ENCODE peak calls at places on chromosomes 4 and X, in four cellular contexts. M is GM23338, Q is uterus, K is vagina. P is an unnamed sample.
A peak's percentile ranks its signal among the peaks of the same experiment; 100 is the strongest.

GRCh38 chr4:41418444-41418843 is 119.5 kb upstream of the LIMCH1 start:
- DNase-seq in K (no peak), Q (no peak), M (peak; percentile 51), P (no peak)

GRCh38 chr4:4533461-4534169 is 8.2 kb downstream of the STX18 start:
- DNase-seq in Q (no peak), M (no peak), K (no peak), P (peak; percentile 5)

GRCh38 chr4:85946821-85947220 is 413.0 kb downstream of the MAPK10 start:
- DNase-seq in K (no peak), Q (no peak), M (no peak), P (no peak)

GRCh38 chr4:94325835-94326234 is 16.8 kb downstream of the HPGDS start:
- DNase-seq in M (peak; percentile 17), K (no peak), Q (no peak), P (no peak)

GRCh38 chr4:16745009-16745408 is 153.4 kb downstream of the LDB2 start:
- DNase-seq in M (no peak), K (no peak), Q (peak; percentile 74), P (no peak)

GRCh38 chrX:132433551-132433950 is 55.3 kb downstream of the MBNL3 start:
- DNase-seq in M (no peak), K (no peak), Q (no peak), P (no peak)

GRCh38 chrX:150306002-150306401 is 57.1 kb upstream of the MAMLD1 start:
- DNase-seq in Q (no peak), M (no peak), K (peak; percentile 84), P (no peak)

GRCh38 chrX:108257556-108257955 is 166.0 kb downstream of the ATG4A start:
- DNase-seq in M (no peak), K (no peak), Q (no peak), P (no peak)

GRCh38 chr4:76624271-76624681 is 189.2 kb downstream of the SHROOM3 start:
- DNase-seq in Q (peak; percentile 52), K (no peak), M (peak; percentile 74), P (peak; percentile 50)

GRCh38 chr4:151744614-151745013 is 16.2 kb downstream of the GATB start:
- DNase-seq in M (peak; percentile 18), Q (peak; percentile 32), K (no peak), P (peak; percentile 95)

GRCh38 chr4:5963611-5964010 is 54.6 kb downstream of the C4orf50 start:
- DNase-seq in M (peak; percentile 49), Q (no peak), K (peak; percentile 52), P (no peak)

GRCh38 chr4:77818077-77818666 is 996 bp downstream of the CNOT6L start:
- DNase-seq in Q (peak; percentile 61), M (peak; percentile 74), K (no peak), P (peak; percentile 79)

GRCh38 chrX:154534526-154535322 is 11.9 kb downstream of the G6PD start:
- DNase-seq in M (peak; percentile 83), K (no peak), Q (peak; percentile 88), P (peak; percentile 25)

GRCh38 chr4:83358410-83358809 is 23.8 kb upstream of the HPSE start:
- DNase-seq in Q (no peak), M (no peak), K (no peak), P (peak; percentile 79)

GRCh38 chr4:174764105-174764729 is 64.8 kb downstream of the GLRA3 start:
- DNase-seq in M (peak; percentile 78), Q (no peak), K (no peak), P (peak; percentile 6)

GRCh38 chr4:2483237-2483636 is 14.3 kb downstream of the RNF4 start:
- DNase-seq in K (no peak), Q (no peak), M (no peak), P (no peak)

GRCh38 chr4:6586715-6587325 is 11.8 kb downstream of the MAN2B2 start:
- DNase-seq in Q (no peak), K (no peak), M (no peak), P (no peak)

GRCh38 chrX:153903991-153904957 is at the start of gene AVPR2:
- DNase-seq in K (no peak), Q (no peak), M (no peak), P (no peak)

GRCh38 chrX:129523076-129524055 is at the start of gene SMARCA1:
- DNase-seq in Q (peak; percentile 60), K (no peak), M (peak; percentile 62), P (no peak)

GRCh38 chr4:157978680-157979361 is 194.0 kb downstream of the GASK1B start:
- DNase-seq in Q (peak; percentile 78), K (no peak), M (peak; percentile 90), P (peak; percentile 38)

GRCh38 chr4:83757121-83757621 is 221.3 kb downstream of the GPAT3 start:
- DNase-seq in K (no peak), M (no peak), Q (no peak), P (peak; percentile 65)

GRCh38 chr4:79597266-79597665 is 189.2 kb upstream of the GK2 start:
- DNase-seq in M (no peak), Q (no peak), K (no peak), P (peak; percentile 68)

GRCh38 chr4:166816901-166817300 is 417.4 kb downstream of the SPOCK3 start:
- DNase-seq in M (no peak), Q (no peak), K (no peak), P (peak; percentile 68)

GRCh38 chr4:177810210-177810609 is 368.0 kb upstream of the AGA start:
- DNase-seq in K (no peak), Q (no peak), M (no peak), P (no peak)

GRCh38 chrX:107117993-107118321 is 665 bp downstream of the RBM41 start:
- DNase-seq in Q (no peak), K (no peak), M (no peak), P (no peak)

GRCh38 chrX:11787564-11787963 is 29.5 kb downstream of the MSL3 start:
- DNase-seq in K (no peak), M (peak; percentile 89), Q (peak; percentile 67), P (no peak)

GRCh38 chr4:116073051-116073450 is 959.6 kb upstream of the NDST4 start:
- DNase-seq in K (no peak), M (no peak), Q (no peak), P (no peak)

GRCh38 chrX:56248492-56248891 is 16.3 kb downstream of the KLF8 start:
- DNase-seq in Q (peak; percentile 46), K (no peak), M (peak; percentile 64), P (no peak)

GRCh38 chr4:13917010-13917409 is 289.5 kb upstream of the BOD1L1 start:
- DNase-seq in Q (no peak), K (no peak), M (no peak), P (no peak)

GRCh38 chr4:129929052-129929451 is 833.1 kb downstream of the C4orf33 start:
- DNase-seq in M (peak; percentile 70), K (no peak), Q (no peak), P (no peak)

GRCh38 chrX:115333446-115333845 is 43.9 kb downstream of the LUZP4 start:
- DNase-seq in M (no peak), Q (no peak), K (no peak), P (no peak)

GRCh38 chr4:3406021-3406420 is 35.7 kb upstream of the HGFAC start:
- DNase-seq in K (no peak), Q (no peak), M (no peak), P (no peak)

GRCh38 chrX:110346681-110347080 is 12.0 kb upstream of the RTL9 start:
- DNase-seq in M (peak; percentile 40), Q (no peak), K (no peak), P (no peak)

GRCh38 chrX:40709395-40709794 is 25.9 kb downstream of the MED14 start:
- DNase-seq in Q (no peak), K (no peak), M (no peak), P (no peak)

GRCh38 chr4:130257271-130257670 is 1161.3 kb downstream of the C4orf33 start:
- DNase-seq in M (no peak), Q (no peak), K (no peak), P (peak; percentile 95)

GRCh38 chr4:147848634-147849033 is 116.7 kb downstream of the ARHGAP10 start:
- DNase-seq in Q (no peak), M (no peak), K (no peak), P (no peak)

GRCh38 chr4:70671091-70671490 is 4.8 kb upstream of the JCHAIN start:
- DNase-seq in Q (no peak), M (no peak), K (no peak), P (no peak)

GRCh38 chrX:2699959-2700358 is 8.9 kb downstream of the CD99 start:
- DNase-seq in K (no peak), M (no peak), Q (no peak), P (no peak)
- H3K27ac ChIP-seq in K (no peak overlapping the region), M (no peak overlapping the region), Q (no peak overlapping the region), P (no peak overlapping the region)

GRCh38 chr4:40307627-40308497 is 27.3 kb upstream of the CHRNA9 start:
- DNase-seq in Q (no peak), M (peak; percentile 37), K (no peak), P (no peak)

GRCh38 chr4:40305329-40306193 is 29.6 kb upstream of the CHRNA9 start:
- DNase-seq in K (no peak), M (no peak), Q (no peak), P (no peak)

GRCh38 chr4:40306991-40307390 is 28.1 kb upstream of the CHRNA9 start:
- DNase-seq in K (no peak), Q (no peak), M (no peak), P (no peak)

GRCh38 chr4:40308528-40309122 is 26.5 kb upstream of the CHRNA9 start:
- DNase-seq in Q (no peak), K (no peak), M (peak; percentile 75), P (no peak)

DNA sequence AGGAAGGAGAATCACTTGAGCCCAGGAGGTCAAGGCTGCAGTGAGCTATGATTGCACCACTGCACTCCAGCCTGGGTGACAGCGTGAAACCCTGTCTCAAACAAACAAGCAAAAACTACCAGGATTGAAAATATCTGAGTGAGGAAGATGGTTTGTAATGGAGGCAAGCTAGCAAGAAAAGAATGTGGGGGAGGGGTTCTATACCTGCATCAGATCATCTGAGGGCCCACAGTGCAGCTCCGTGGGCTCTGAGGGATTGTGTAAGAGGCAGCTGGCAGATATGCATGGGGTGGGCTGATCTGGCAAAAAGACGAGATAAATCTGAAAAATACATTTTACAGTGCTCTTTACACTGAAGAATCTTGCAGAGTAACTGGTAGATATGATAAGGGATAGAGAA is 28.9 kb upstream of the CHRNA9 start:
- DNase-seq in K (no peak), Q (no peak), M (no peak), P (no peak)
- H3K4me1 ChIP-seq in K (peaks cover 9% of the 10 kb centered on the region), Q (no peaks in the 10 kb centered on the region), M (peaks cover 30% of the 10 kb centered on the region), P (peaks cover 8% of the 10 kb centered on the region)

GRCh38 chr4:189802884-189803283 is 137.8 kb upstream of the FRG1 start:
- DNase-seq in K (no peak), Q (no peak), M (peak; percentile 57), P (no peak)
- TF ChIP-seq CTCF in K (no peak), Q (no peak), M (peak; percentile 78), P (no peak)

GRCh38 chr4:88793473-88793872 is 95.8 kb upstream of the NAP1L5 start:
- DNase-seq in M (no peak), Q (no peak), K (no peak), P (no peak)
- H3K27ac ChIP-seq in M (peak overlapping the region; percentile 55), Q (no peak overlapping the region), K (no peak overlapping the region), P (no peak overlapping the region)

DNA sequence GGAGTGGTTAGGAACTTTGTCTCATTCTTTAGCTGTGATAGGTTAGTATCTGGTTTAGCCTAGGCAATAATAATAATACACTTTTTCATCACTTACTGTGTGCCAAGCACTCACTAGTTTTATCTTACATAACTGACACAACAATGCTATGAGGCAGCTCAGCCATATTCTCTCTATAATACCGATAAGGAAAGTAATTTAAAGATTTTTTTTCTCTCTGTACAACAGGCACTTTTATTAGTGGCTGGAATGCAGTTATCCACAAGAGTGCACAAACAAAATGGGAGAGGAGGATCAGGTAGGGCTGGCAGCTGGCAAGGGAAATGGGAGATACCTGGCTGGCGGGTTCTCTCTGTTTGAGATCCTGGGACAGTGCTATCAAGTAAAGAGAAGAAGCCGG is 7.6 kb downstream of the RELL1 start:
- DNase-seq in M (no peak), Q (no peak), K (no peak), P (no peak)
- H3K4me1 ChIP-seq in M (peaks cover 18% of the 10 kb centered on the region), Q (no peaks in the 10 kb centered on the region), K (peaks cover 61% of the 10 kb centered on the region), P (peaks cover 14% of the 10 kb centered on the region)

P was measured in foreskin keratinocyte.